ENCODE peak calls at places on chromosomes 7 and 10, in four cellular contexts. K is lung; T is H7; N is naive thymus-derived CD4-positive, alpha-beta T cell. P is an unnamed sample.
A peak's percentile ranks its signal among the peaks of the same experiment; 100 is the strongest.

GRCh38 chr10:104406715-104407517 is 53.3 kb downstream of the CFAP58 start:
- DNase-seq in N (no peak), T (peak; percentile 28), K (no peak), P (no peak)

GRCh38 chr10:68992721-68993440 is 4.3 kb downstream of the KIFBP start:
- DNase-seq in K (peak; percentile 34), N (no peak), T (no peak), P (peak; percentile 30)

GRCh38 chr7:28350610-28351009 is 61.7 kb upstream of the CREB5 start:
- DNase-seq in N (no peak), T (no peak), K (no peak), P (no peak)

GRCh38 chr7:137953692-137954470 is 48.0 kb downstream of the CREB3L2 start:
- DNase-seq in T (no peak), K (no peak), N (no peak), P (no peak)

GRCh38 chr10:31118561-31118960 is 86.9 kb upstream of the ZNF438 start:
- DNase-seq in T (no peak), N (no peak), K (no peak), P (no peak)

GRCh38 chr10:75123088-75123682 is 11.7 kb downstream of the SAMD8 start:
- DNase-seq in K (no peak), T (no peak), N (no peak), P (no peak)

GRCh38 chr10:133079836-133080682 is 7.7 kb upstream of the ADGRA1 start:
- DNase-seq in K (no peak), N (no peak), T (peak; percentile 97), P (no peak)

GRCh38 chr10:63758080-63758479 is 236.9 kb downstream of the REEP3 start:
- DNase-seq in T (no peak), N (no peak), K (no peak), P (no peak)

GRCh38 chr10:102870221-102870620 is 951 bp downstream of the AS3MT start:
- DNase-seq in T (no peak), K (no peak), N (no peak), P (no peak)
- H3K4me3 ChIP-seq in T (peak overlapping the region; percentile 61), K (no peak overlapping the region), N (no peak overlapping the region), P (peak overlapping the region; percentile 72)

GRCh38 chr7:117038408-117038807 is 85.1 kb downstream of the ST7 start:
- DNase-seq in N (no peak), T (no peak), K (no peak), P (no peak)

GRCh38 chr7:117043051-117043546 is 89.8 kb downstream of the ST7 start:
- DNase-seq in N (no peak), K (no peak), T (no peak), P (no peak)

GRCh38 chr7:117044664-117045063 is 91.4 kb downstream of the ST7 start:
- DNase-seq in K (no peak), T (no peak), N (no peak), P (no peak)

GRCh38 chr7:117041822-117042221 is 88.5 kb downstream of the ST7 start:
- DNase-seq in N (no peak), K (no peak), T (no peak), P (no peak)

DNA sequence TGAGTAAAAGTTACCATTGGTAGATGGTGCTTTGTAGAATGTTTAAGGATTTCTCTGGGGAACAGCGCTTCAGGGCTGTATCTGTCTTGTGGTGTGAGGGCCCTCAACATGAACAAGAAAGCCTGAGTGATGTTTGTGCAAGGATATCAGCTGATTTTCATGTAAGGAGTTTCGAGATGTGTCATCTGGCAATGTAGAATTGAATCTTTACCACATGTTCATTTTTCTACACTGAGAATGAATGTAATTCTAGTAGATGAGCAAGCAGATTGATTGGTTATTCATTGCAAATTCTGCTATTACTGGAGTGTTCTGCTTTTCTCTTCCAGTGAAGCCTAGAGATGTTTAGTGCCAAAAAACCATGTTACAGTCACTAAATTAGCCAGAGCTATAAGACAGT is 87.7 kb downstream of the ST7 start:
- DNase-seq in N (no peak), T (no peak), K (no peak), P (no peak)
- H3K4me3 ChIP-seq in N (no peak overlapping the region), T (no peak overlapping the region), K (no peak overlapping the region), P (no peak overlapping the region)

GRCh38 chr7:124959676-124960075 is 30.1 kb upstream of the POT1 start:
- DNase-seq in N (no peak), K (no peak), T (no peak), P (no peak)

GRCh38 chr7:124954766-124955165 is 25.1 kb upstream of the POT1 start:
- DNase-seq in K (no peak), N (no peak), T (no peak), P (no peak)
- H3K4me3 ChIP-seq in K (no peak overlapping the region), N (no peak overlapping the region), T (no peak overlapping the region), P (no peak overlapping the region)

GRCh38 chr7:30668102-30668501 is 14.2 kb downstream of the CRHR2 start:
- DNase-seq in K (no peak), T (no peak), N (no peak), P (no peak)
- H3K4me3 ChIP-seq in K (no peak overlapping the region), T (no peak overlapping the region), N (no peak overlapping the region), P (no peak overlapping the region)

DNA sequence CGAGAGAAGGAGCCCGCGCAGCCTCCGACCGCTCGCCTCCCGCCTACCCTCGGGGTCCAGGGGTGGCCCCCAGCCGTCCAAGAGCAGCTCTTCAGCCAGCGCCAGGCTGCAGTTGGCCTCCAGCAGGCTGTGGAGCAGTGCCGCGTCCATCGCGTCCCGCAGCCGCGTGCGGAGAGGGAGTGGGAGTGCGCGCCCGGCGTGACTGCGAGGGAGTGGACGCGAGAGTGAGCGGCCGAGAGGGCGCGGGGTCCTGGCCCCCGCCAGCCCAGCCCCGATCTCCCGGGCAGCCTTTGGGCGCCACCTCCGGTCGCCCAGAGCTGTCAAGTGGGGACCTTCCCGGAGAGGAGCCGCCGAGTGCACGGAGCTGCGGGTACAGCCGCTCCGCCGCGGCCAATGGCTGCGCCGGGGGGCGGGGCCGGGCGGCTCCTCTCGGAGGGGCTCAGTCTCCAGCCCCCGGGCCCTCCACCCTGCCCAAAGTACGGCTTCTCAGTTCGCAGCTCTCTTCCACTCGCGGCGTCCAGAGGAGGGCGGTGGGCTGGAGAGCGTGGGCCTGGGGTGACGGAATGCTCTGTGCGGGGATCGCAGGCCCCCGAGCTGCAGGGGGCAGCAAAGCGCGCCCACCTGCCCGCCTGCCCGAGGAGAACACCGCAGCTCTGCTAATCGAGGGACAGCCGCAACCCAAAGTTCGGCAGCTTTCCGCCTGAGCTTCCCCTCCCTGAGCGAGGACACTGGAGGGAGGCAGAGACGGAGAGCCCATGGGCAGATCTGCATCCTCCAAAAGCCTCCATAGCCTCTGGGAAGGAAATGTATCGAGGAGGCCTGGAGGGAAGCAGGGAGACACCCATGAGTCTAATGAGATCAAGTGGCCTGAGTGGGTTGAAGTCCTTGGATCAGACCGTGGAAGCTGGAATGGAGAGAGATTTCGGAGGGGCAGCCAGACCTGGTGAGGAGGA is at the start of gene CRHR2:
- DNase-seq in N (peak; percentile 17), T (peak; percentile 94), K (no peak), P (no peak)
- H3K4me3 ChIP-seq in N (peak within 1 kb of the TSS; percentile 41), T (peak within 1 kb of the TSS; percentile 52), K (peak within 1 kb of the TSS; percentile 25), P (peak within 1 kb of the TSS; percentile 74)

GRCh38 chr7:157930926-157931466 is 594.2 kb downstream of the DNAJB6 start:
- DNase-seq in N (no peak), K (no peak), T (no peak), P (no peak)

GRCh38 chr7:157928171-157928794 is 591.5 kb downstream of the DNAJB6 start:
- DNase-seq in T (no peak), N (no peak), K (no peak), P (no peak)

GRCh38 chr7:157929671-157930070 is 592.9 kb downstream of the DNAJB6 start:
- DNase-seq in T (no peak), N (no peak), K (no peak), P (no peak)

GRCh38 chr7:157928808-157929425 is 592.1 kb downstream of the DNAJB6 start:
- DNase-seq in K (no peak), T (no peak), N (no peak), P (no peak)

DNA sequence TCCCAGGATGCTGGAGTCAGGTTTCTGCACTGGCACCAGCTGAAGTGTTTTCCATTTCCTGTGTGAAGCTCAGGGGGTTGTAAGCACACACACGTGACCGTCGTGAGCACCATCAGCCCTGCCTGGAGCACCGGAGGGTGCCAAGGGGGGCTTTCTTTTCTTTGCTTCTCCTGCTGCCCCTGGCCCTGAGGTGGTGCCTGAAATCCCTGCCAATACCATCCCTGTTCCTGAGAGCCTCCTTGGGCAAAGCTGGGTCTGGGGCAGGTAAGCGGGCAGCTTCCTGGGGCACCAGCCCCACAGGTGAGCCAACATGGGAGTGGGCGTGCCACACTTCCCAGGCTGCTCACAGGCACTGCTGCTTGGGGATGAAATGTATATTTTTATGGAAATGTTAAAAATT is 593.6 kb downstream of the DNAJB6 start:
- DNase-seq in N (no peak), T (no peak), K (no peak), P (no peak)
- H3K4me3 ChIP-seq in N (no peak overlapping the region), T (no peak overlapping the region), K (no peak overlapping the region), P (no peak overlapping the region)

DNA sequence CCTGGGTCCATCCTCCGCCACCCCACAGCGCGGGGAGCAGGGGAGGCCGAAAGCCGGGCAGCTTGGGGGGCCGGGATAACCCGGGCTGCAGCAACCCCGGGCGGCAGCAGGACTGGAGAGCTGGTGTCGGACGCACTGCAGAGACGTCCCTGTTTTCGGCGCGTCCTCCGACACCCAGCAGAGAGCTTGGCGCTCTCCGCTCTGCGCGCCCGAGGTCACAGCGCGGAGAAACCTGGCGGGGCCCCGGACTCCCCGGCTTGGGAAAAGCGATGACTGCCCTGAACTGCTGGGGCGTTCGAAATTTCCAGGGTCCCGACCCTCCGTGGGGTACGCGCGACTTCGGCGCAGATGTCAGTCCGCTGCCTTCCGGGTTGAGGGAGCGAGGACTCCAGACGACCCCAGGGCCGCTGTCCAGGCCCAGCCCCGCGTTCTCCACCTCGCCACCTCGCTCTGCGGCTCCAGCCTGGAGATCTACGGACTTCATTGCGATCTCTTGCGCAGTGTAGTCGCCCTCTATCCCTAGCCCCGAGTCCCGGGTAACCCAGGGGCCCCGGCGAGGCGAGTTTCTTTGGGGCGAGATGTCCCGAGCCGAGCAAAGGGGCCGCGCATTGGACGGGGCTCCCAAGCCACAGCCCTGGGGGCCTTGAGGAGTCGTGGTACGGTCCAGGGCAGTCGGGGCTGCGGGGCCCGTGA is 617 bp upstream of the FOXI2 start:
- DNase-seq in K (no peak), T (peak; percentile 72), N (no peak), P (no peak)
- H3K4me3 ChIP-seq in K (no peak overlapping the region), T (peak overlapping the region; percentile 51), N (no peak overlapping the region), P (no peak overlapping the region)

DNA sequence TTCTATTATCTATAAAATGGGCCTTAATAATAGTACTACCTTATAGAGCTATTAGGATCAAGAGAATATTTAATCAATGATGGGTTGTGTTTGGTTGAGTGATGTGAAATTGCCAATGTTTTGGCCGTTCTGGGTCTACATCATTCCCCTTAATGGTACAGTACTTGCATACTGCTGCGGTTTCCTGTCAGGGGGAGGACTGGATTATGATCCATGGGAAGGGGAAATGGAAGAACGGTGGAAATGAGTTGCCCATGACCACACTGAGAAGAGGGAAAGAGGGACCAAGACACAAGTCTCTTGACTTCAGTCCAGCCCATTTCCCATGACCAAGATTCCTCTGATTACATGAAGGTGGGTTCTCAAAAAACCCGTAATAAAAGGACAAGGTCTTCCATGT is 999 bp upstream of the MRPS24 start:
- DNase-seq in T (no peak), K (no peak), N (no peak), P (no peak)
- H3K4me3 ChIP-seq in T (no peak overlapping the region), K (no peak overlapping the region), N (no peak overlapping the region), P (peak overlapping the region; percentile 83)

P was measured in thoracic aorta.